ENCODE peak calls at places on chromosome 20, in eight cellular contexts. X, H, I, C, G, K, P and B are unnamed samples.

GRCh38 chr20:52948491-52948890 is 23.7 kb upstream of the TSHZ2 start:
- DNase-seq in X (no peak), H (peak), I (no peak), C (no peak), G (peak), K (no peak), P (no peak), B (no peak)

GRCh38 chr20:44704551-44704971 is 10.6 kb upstream of the CCN5 start:
- DNase-seq in X (no peak), H (peak), I (no peak), C (no peak), G (peak), K (no peak), P (peak), B (no peak)

GRCh38 chr20:51738877-51739447 is 29.2 kb downstream of the ATP9A start:
- DNase-seq in X (no peak), H (peak), I (no peak), C (no peak), G (no peak), K (peak), P (no peak), B (peak)

GRCh38 chr20:51667002-51667408 is 101.2 kb downstream of the ATP9A start:
- DNase-seq in X (no peak), H (no peak), I (peak), C (no peak), G (no peak), K (peak), P (no peak), B (no peak)

GRCh38 chr20:3452690-3453089 is 18.1 kb upstream of the ATRN start:
- DNase-seq in X (no peak), H (peak), I (no peak), C (no peak), G (no peak), K (no peak), P (no peak), B (no peak)

GRCh38 chr20:33232486-33233072 is 3.2 kb upstream of the BPIFA1 start:
- DNase-seq in X (no peak), H (no peak), I (peak), C (no peak), G (no peak), K (no peak), P (no peak), B (peak)

GRCh38 chr20:37392441-37393195 is 46.7 kb downstream of the SRC start:
- DNase-seq in X (peak), H (no peak), I (peak), C (no peak), G (no peak), K (no peak), P (no peak), B (peak)

GRCh38 chr20:4235512-4236043 is 220.2 kb upstream of the RNF24 start:
- DNase-seq in X (no peak), H (no peak), I (no peak), C (no peak), G (no peak), K (no peak), P (no peak), B (no peak)

GRCh38 chr20:7313047-7313446 is 545.6 kb downstream of the BMP2 start:
- DNase-seq in X (no peak), H (peak), I (no peak), C (no peak), G (no peak), K (no peak), P (no peak), B (no peak)

GRCh38 chr20:31570735-31571617 is 34.1 kb upstream of the ID1 start:
- DNase-seq in X (no peak), H (no peak), I (no peak), C (peak), G (no peak), K (no peak), P (no peak), B (peak)

GRCh38 chr20:63082308-63082938 is 75.7 kb upstream of the BHLHE23 start:
- DNase-seq in X (no peak), H (peak), I (peak), C (no peak), G (no peak), K (peak), P (peak), B (peak)

GRCh38 chr20:14921546-14921945 is 584.1 kb upstream of the FLRT3 start:
- DNase-seq in X (no peak), H (peak), I (no peak), C (no peak), G (peak), K (no peak), P (no peak), B (peak)

GRCh38 chr20:4546786-4547185 is 174.9 kb upstream of the PRND start:
- DNase-seq in X (peak), H (peak), I (no peak), C (no peak), G (peak), K (no peak), P (peak), B (no peak)

GRCh38 chr20:41234546-41234945 is 83.0 kb downstream of the ZHX3 start:
- DNase-seq in X (no peak), H (no peak), I (no peak), C (peak), G (no peak), K (no peak), P (no peak), B (no peak)

GRCh38 chr20:25195962-25196700 is 619 bp downstream of the ENTPD6 start:
- DNase-seq in X (no peak), H (peak), I (peak), C (no peak), G (no peak), K (peak), P (no peak), B (peak)

GRCh38 chr20:63032861-63033634 is 26.3 kb upstream of the BHLHE23 start:
- DNase-seq in X (no peak), H (no peak), I (peak), C (no peak), G (no peak), K (no peak), P (no peak), B (peak)

GRCh38 chr20:50434653-50435396 is 75.4 kb upstream of the PTPN1 start:
- DNase-seq in X (no peak), H (peak), I (peak), C (no peak), G (peak), K (peak), P (peak), B (no peak)